ENCODE peak calls at places on chromosomes 3 and 15, in four cellular contexts. One of them, this sample, is unnamed.

GRCh38 chr15:69824877-69825406 is 272.8 kb downstream of the TLE3 start:
- DNase-seq in H1: no peak
- DNase-seq in HepG2: no peak
- DNase-seq in K562: no peak
- DNase-seq in this sample: no peak

GRCh38 chr15:30001592-30001991 is 81.2 kb upstream of the GOLGA8J start:
- DNase-seq in HepG2: no peak
- DNase-seq in K562: no peak
- DNase-seq in H1: no peak
- DNase-seq in this sample: no peak

GRCh38 chr3:18751514-18751913 is 326.4 kb upstream of the SATB1 start:
- DNase-seq in H1: no peak
- DNase-seq in K562: no peak
- DNase-seq in HepG2: no peak
- DNase-seq in this sample: no peak

GRCh38 chr15:81029416-81030367 is 29.0 kb downstream of the TLNRD1 start:
- DNase-seq in H1: no peak
- DNase-seq in K562: no peak
- DNase-seq in HepG2: no peak
- DNase-seq in this sample: no peak

GRCh38 chr3:15330031-15330596 is 2.3 kb downstream of the SH3BP5 start:
- DNase-seq in HepG2: no peak
- DNase-seq in H1: no peak
- DNase-seq in K562: no peak
- DNase-seq in this sample: no peak

GRCh38 chr3:43732747-43733425 is 42.1 kb downstream of the ABHD5 start:
- DNase-seq in K562: no peak
- DNase-seq in H1: no peak
- DNase-seq in HepG2: no peak
- DNase-seq in this sample: no peak

GRCh38 chr3:124599779-124600693 is 130.2 kb upstream of the UMPS start:
- DNase-seq in HepG2: peak; percentile 53
- DNase-seq in H1: no peak
- DNase-seq in K562: no peak
- DNase-seq in this sample: no peak

GRCh38 chr3:126855374-126855773 is 127.5 kb upstream of the PLXNA1 start:
- DNase-seq in H1: no peak
- DNase-seq in HepG2: no peak
- DNase-seq in K562: no peak
- DNase-seq in this sample: no peak

GRCh38 chr3:166071-166470 is 30.5 kb upstream of the CHL1 start:
- DNase-seq in H1: no peak
- DNase-seq in K562: no peak
- DNase-seq in HepG2: no peak
- DNase-seq in this sample: no peak

GRCh38 chr3:18127181-18127863 is 297.8 kb downstream of the SATB1 start:
- DNase-seq in HepG2: no peak
- DNase-seq in K562: no peak
- DNase-seq in H1: no peak
- DNase-seq in this sample: no peak

GRCh38 chr3:48446043-48446424 is 503 bp upstream of the ATRIP start:
- DNase-seq in H1: no peak
- DNase-seq in HepG2: no peak
- DNase-seq in K562: no peak
- DNase-seq in this sample: no peak

GRCh38 chr15:84791763-84792162 is 25.4 kb upstream of the ALPK3 start:
- DNase-seq in H1: no peak
- DNase-seq in K562: no peak
- DNase-seq in HepG2: no peak
- DNase-seq in this sample: no peak

GRCh38 chr15:33964665-33965040 is 3.6 kb upstream of the CHRM5 start:
- DNase-seq in K562: no peak
- DNase-seq in H1: no peak
- DNase-seq in HepG2: no peak
- DNase-seq in this sample: no peak

GRCh38 chr3:23807161-23808015 is 1.6 kb downstream of the UBE2E1 start:
- DNase-seq in K562: peak; percentile 15
- DNase-seq in HepG2: no peak
- DNase-seq in H1: no peak
- DNase-seq in this sample: no peak

GRCh38 chr3:71251156-71251775 is 332.3 kb downstream of the FOXP1 start:
- DNase-seq in H1: no peak
- DNase-seq in HepG2: peak; percentile 49
- DNase-seq in K562: no peak
- DNase-seq in this sample: no peak

GRCh38 chr3:46506526-46506925 is 8.8 kb downstream of the RTP3 start:
- DNase-seq in K562: no peak
- DNase-seq in HepG2: no peak
- DNase-seq in H1: no peak
- DNase-seq in this sample: no peak

GRCh38 chr15:64459382-64459781 is 996 bp upstream of the ZNF609 start:
- DNase-seq in HepG2: no peak
- DNase-seq in K562: no peak
- DNase-seq in H1: no peak
- DNase-seq in this sample: no peak

GRCh38 chr3:126567696-126568438 is 9.1 kb upstream of the C3orf22 start:
- DNase-seq in H1: no peak
- DNase-seq in K562: no peak
- DNase-seq in HepG2: peak; percentile 25
- DNase-seq in this sample: peak; percentile 12

GRCh38 chr15:95624100-95624499 is 706.4 kb upstream of the NR2F2 start:
- DNase-seq in HepG2: no peak
- DNase-seq in H1: no peak
- DNase-seq in K562: no peak
- DNase-seq in this sample: no peak

GRCh38 chr15:50137330-50137761 is 18.3 kb upstream of the ATP8B4 start:
- DNase-seq in H1: no peak
- DNase-seq in HepG2: no peak
- DNase-seq in K562: peak; percentile 42
- DNase-seq in this sample: peak; percentile 94

GRCh38 chr15:25437751-25438600 is 848 bp downstream of the UBE3A start:
- DNase-seq in K562: peak; percentile 54
- DNase-seq in HepG2: peak; percentile 25
- DNase-seq in H1: no peak
- DNase-seq in this sample: peak; percentile 42

GRCh38 chr3:42936157-42936981 is 30.4 kb downstream of the ZNF662 start:
- DNase-seq in K562: no peak
- DNase-seq in HepG2: no peak
- DNase-seq in H1: no peak
- DNase-seq in this sample: no peak

GRCh38 chr3:47008258-47008671 is 28.8 kb downstream of the NBEAL2 start:
- DNase-seq in H1: no peak
- DNase-seq in K562: no peak
- DNase-seq in HepG2: no peak
- DNase-seq in this sample: no peak

GRCh38 chr15:100109486-100110035 is 232.2 kb downstream of the ADAMTS17 start:
- DNase-seq in HepG2: no peak
- DNase-seq in K562: no peak
- DNase-seq in H1: no peak
- DNase-seq in this sample: no peak

GRCh38 chr3:48409291-48410201 is 20.3 kb downstream of the PLXNB1 start:
- DNase-seq in K562: no peak
- DNase-seq in HepG2: no peak
- DNase-seq in H1: no peak
- DNase-seq in this sample: no peak

GRCh38 chr15:74651251-74651741 is 35.7 kb downstream of the CLK3 start:
- DNase-seq in K562: no peak
- DNase-seq in H1: no peak
- DNase-seq in HepG2: no peak
- DNase-seq in this sample: no peak

GRCh38 chr15:50117628-50118027 is 1.4 kb downstream of the ATP8B4 start:
- DNase-seq in K562: no peak
- DNase-seq in HepG2: no peak
- DNase-seq in H1: no peak
- DNase-seq in this sample: no peak

GRCh38 chr15:90571063-90571541 is 41.4 kb downstream of the CRTC3 start:
- DNase-seq in K562: peak; percentile 66
- DNase-seq in HepG2: no peak
- DNase-seq in H1: no peak
- DNase-seq in this sample: peak; percentile 52

DNA sequence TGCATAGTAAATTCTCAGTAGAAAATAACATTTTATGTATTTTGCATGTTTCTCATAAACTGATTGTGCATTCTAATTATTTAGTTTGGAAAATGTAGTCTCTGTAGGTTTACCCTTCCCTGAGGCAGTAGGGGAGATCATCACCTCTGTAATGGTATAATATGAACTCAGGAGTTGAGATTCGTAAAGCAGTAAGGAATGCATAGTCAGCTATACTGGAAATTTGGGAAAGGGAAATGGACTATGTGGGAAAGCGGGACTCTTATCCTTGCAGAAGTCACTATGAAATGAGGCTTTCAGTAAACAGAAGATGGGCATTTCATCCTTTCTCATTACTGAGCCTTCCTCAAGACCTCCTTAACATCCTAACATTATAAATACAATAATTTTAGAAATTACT is 261.9 kb upstream of the CTDSPL start:
- DNase-seq in H1: no peak
- DNase-seq in K562: no peak
- DNase-seq in HepG2: no peak
- DNase-seq in this sample: no peak
- TF ChIP-seq PHF8 in H1: no peak
- TF ChIP-seq PHF8 in K562: no peak
- TF ChIP-seq PHF8 in HepG2: no peak
- TF ChIP-seq PHF8 in this sample: no peak

DNA sequence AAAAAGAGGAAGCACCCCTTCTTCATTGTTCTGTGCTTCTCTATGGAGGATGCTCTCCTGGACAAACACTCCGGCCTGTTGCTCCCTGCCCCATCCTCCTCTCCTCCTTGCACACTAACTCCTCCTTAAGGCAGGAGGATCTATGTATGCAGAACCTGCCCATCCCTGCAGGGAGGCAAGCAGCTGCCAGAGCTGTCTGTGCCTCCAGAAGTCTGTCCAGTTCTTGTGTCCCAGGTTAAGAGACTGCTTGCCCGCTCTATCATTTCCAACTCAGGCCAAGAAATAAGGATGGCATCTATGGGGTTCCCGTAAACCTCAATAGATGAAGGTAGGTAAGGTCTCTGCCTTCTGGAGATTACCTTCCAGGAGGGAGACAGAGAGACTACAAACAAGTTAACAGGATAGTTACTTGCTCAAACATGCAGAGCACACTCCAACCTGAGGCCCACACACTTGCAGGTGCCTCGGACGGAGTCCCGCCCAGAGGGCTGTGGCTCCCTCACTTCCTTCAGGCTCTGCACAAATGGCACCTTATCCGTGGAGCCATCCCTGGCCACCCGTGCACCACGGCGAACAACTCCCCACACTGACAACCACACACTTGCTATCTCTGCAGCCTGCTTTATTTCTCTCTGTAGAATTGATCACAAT is 6.9 kb downstream of the XXYLT1 start:
- DNase-seq in K562: no peak
- DNase-seq in HepG2: no peak
- DNase-seq in H1: no peak
- DNase-seq in this sample: no peak
- TF ChIP-seq RNF2 in K562: no peak
- TF ChIP-seq RNF2 in HepG2: no peak
- TF ChIP-seq RNF2 in H1: no peak
- TF ChIP-seq RNF2 in this sample: no peak

GRCh38 chr3:13461169-13462124 is 18.7 kb upstream of the HDAC11 start:
- DNase-seq in K562: peak; percentile 90
- DNase-seq in HepG2: peak; percentile 90
- DNase-seq in H1: peak; percentile 90
- DNase-seq in this sample: peak; percentile 58
- TF ChIP-seq PHF8 in K562: no peak
- TF ChIP-seq PHF8 in HepG2: peak; percentile 54
- TF ChIP-seq PHF8 in H1: no peak
- TF ChIP-seq PHF8 in this sample: no peak

GRCh38 chr3:154105218-154105975 is 15.8 kb upstream of the ARHGEF26 start:
- DNase-seq in HepG2: no peak
- DNase-seq in H1: no peak
- DNase-seq in K562: no peak
- DNase-seq in this sample: no peak
- TF ChIP-seq RNF2 in HepG2: no peak
- TF ChIP-seq RNF2 in H1: no peak
- TF ChIP-seq RNF2 in K562: no peak
- TF ChIP-seq RNF2 in this sample: no peak

DNA sequence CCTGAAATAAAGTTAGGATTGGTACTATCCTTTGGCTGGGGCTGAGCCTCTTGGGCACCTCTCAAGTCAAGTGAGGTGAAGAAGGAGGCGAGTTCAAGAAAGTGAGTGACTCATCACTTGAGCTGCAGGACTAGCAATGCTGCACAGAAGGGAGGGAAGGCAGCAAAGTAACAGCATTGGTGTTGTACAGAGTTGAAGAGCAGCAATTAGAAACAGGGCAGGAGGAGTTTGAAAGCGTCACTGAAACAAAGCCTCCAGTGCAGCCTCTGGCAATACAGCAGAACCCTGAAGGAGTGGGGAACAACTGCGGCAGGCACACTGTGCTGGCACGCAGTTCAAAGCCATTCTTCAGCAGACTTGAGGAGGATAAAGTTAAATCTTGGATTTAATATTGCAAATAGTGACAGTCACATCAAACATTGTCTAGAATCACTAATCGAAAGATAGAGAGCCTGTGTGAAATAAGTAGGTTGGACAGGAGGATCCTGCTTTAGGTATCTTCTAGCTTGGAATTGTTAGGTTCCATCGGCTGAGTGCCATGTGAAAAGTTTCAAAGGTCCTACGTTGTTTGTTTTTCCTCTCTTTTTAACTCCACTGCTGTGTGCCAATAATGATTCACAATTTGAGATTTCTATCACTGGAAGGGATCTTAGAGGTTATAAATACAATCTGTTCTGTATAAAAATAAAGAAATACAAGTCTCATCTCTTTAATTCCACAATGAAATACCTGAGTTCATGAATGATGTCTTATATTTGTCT is 479.8 kb downstream of the NAALADL2 start:
- DNase-seq in HepG2: no peak
- DNase-seq in K562: no peak
- DNase-seq in H1: no peak
- DNase-seq in this sample: peak; percentile 47
- TF ChIP-seq PHF8 in HepG2: no peak
- TF ChIP-seq PHF8 in K562: no peak
- TF ChIP-seq PHF8 in H1: no peak
- TF ChIP-seq PHF8 in this sample: no peak